ENCODE peak calls at places on chromosomes 3 and 15, in nine cellular contexts. D, V, O, N, J, X, Q, U and E are unnamed samples.

GRCh38 chr3:78589778-78590177 is 1178.0 kb downstream of the ROBO1 start:
- DNase-seq in U (no peak), V (no peak), D (no peak), O (no peak), Q (no peak), J (no peak), N (no peak), X (no peak), E (no peak)

GRCh38 chr15:69893863-69894262 is 203.9 kb downstream of the TLE3 start:
- DNase-seq in Q (no peak), X (no peak), N (peak), U (peak), O (no peak), D (peak), J (no peak), V (no peak), E (no peak)

GRCh38 chr15:31391687-31392671 is 65.3 kb downstream of the KLF13 start:
- DNase-seq in N (peak), D (peak), J (peak), V (peak), U (peak), O (peak), X (peak), Q (peak), E (peak)

GRCh38 chr3:165939141-165939540 is 101.9 kb upstream of the BCHE start:
- DNase-seq in V (no peak), X (no peak), O (no peak), N (no peak), Q (no peak), U (no peak), D (no peak), J (no peak), E (no peak)

GRCh38 chr3:117399311-117400068 is 689.9 kb downstream of the TUSC7 start:
- DNase-seq in Q (no peak), X (peak), O (no peak), U (peak), N (no peak), D (no peak), V (no peak), J (no peak), E (no peak)

GRCh38 chr15:81809543-81809942 is 236.3 kb downstream of the MEX3B start:
- DNase-seq in X (no peak), J (no peak), Q (no peak), U (no peak), V (no peak), N (no peak), O (no peak), D (peak), E (no peak)

GRCh38 chr3:161560006-161560637 is 63.5 kb downstream of the OTOL1 start:
- DNase-seq in N (peak), J (no peak), Q (no peak), X (no peak), O (no peak), D (peak), U (peak), V (no peak), E (peak)

GRCh38 chr3:157280786-157281185 is 120.8 kb upstream of the CCNL1 start:
- DNase-seq in Q (no peak), O (no peak), J (no peak), X (no peak), U (no peak), N (no peak), V (no peak), D (no peak), E (no peak)

GRCh38 chr3:127590282-127590592 is 296 bp downstream of the TPRA1 start:
- DNase-seq in V (peak), J (peak), N (no peak), X (no peak), U (no peak), D (no peak), Q (peak), O (no peak), E (peak)

GRCh38 chr15:29121369-29121656 is 148.3 kb downstream of the NSMCE3 start:
- DNase-seq in X (no peak), V (no peak), J (no peak), Q (no peak), O (no peak), D (no peak), N (no peak), U (no peak), E (no peak)

GRCh38 chr3:124986153-124987143 is 51.9 kb upstream of the MUC13 start:
- DNase-seq in J (no peak), D (no peak), V (no peak), Q (peak), U (peak), N (no peak), O (no peak), X (peak), E (no peak)

GRCh38 chr3:53845103-53845880 is 927 bp downstream of the CHDH start:
- DNase-seq in Q (no peak), U (peak), O (peak), N (peak), V (peak), J (no peak), D (peak), X (no peak), E (peak)

GRCh38 chr3:160806094-160806493 is 50.1 kb downstream of the PPM1L start:
- DNase-seq in Q (no peak), X (no peak), J (no peak), U (no peak), V (no peak), D (no peak), O (no peak), N (no peak), E (no peak)

GRCh38 chr3:44421280-44421679 is 56.2 kb downstream of the ZNF445 start:
- DNase-seq in V (no peak), N (no peak), O (no peak), J (no peak), D (no peak), Q (no peak), X (no peak), U (peak), E (no peak)

GRCh38 chr15:43939070-43939469 is 112.3 kb downstream of the WDR76 start:
- DNase-seq in X (no peak), O (no peak), J (no peak), N (no peak), V (peak), Q (no peak), U (no peak), D (peak), E (peak)